ENCODE peak calls at places on chromosomes 5 and 9, in five cellular contexts. U is HCT116, L is H1, X is HepG2, Q is K562. F is an unnamed sample.

GRCh38 chr9:134057751-134058701 is 9.8 kb downstream of the BRD3 start:
- DNase-seq in X (peak), U (no peak), L (no peak), Q (no peak), F (no peak)

GRCh38 chr5:127959152-127959764 is 124.3 kb upstream of the SLC12A2 start:
- DNase-seq in U (peak), Q (peak), L (no peak), X (peak), F (no peak)

GRCh38 chr5:127885176-127885575 is 182.0 kb downstream of the CCDC192 start:
- DNase-seq in L (no peak), U (no peak), X (no peak), Q (no peak), F (no peak)

GRCh38 chr9:128689293-128689770 is 310 bp downstream of the SET start:
- DNase-seq in Q (no peak), U (no peak), L (no peak), X (no peak), F (no peak)

GRCh38 chr5:65108786-65109743 is 340.3 kb downstream of the CWC27 start:
- DNase-seq in L (no peak), Q (no peak), X (no peak), U (no peak), F (no peak)

GRCh38 chr9:131546336-131547084 is 1.2 kb downstream of the PRRT1B start:
- DNase-seq in X (peak), Q (no peak), U (no peak), L (no peak), F (no peak)

GRCh38 chr5:100517301-100517974 is 17.7 kb upstream of the FAM174A start:
- DNase-seq in L (no peak), Q (no peak), U (no peak), X (no peak), F (no peak)

GRCh38 chr5:2257326-2258244 is 374.9 kb upstream of the IRX4 start:
- DNase-seq in L (no peak), U (no peak), X (no peak), Q (no peak), F (no peak)

GRCh38 chr5:14208071-14209021 is 65.2 kb downstream of the TRIO start:
- DNase-seq in Q (no peak), X (peak), L (no peak), U (no peak), F (no peak)

GRCh38 chr5:173963107-173963506 is 25.9 kb upstream of the C5orf47 start:
- DNase-seq in L (no peak), U (no peak), Q (no peak), X (no peak), F (no peak)

DNA sequence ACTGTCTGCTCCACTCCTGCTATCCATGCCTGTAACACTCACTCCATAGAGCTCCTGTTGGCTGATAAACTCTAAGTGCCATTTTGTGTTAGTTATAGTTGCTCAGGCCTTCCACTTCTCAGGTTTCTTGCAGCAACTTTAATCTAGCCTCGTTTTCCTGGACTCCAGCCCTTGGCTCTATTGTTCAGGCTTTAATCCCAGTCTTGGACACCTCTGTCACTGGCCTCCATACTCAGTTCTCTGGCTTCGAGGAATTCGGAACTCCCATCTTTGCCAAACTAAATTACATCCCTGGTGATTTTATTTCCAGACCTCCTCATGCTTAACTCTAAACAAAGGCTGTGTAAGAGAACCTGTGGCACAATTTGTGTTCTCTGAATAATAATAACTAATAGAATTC is 39.8 kb downstream of the EMB start:
- DNase-seq in Q (no peak), U (no peak), L (no peak), X (no peak), F (no peak)
- H3K4me3 ChIP-seq in Q (no peak), U (no peak), L (no peak), X (no peak), F (no peak)

DNA sequence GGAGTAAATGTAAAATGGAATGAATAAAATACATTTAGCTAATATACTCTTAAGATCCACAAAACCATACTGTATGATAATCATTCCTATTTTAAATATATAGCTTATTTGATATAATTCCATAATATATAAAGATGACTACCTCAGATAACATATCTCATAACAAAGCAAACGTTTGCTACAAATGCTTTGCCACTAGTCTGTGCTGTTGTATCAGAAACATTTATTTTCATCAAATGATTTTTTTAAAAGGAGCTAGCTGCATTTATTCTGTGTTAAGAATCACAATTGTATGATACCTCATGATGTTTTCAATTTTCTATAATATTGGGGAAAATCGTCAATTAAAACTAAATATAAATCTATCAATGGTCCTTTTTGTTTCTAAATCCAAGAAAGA is 567.2 kb downstream of the PTPRD start:
- DNase-seq in U (no peak), X (no peak), Q (no peak), L (no peak), F (no peak)
- TF ChIP-seq ZNF274 in U (no peak), X (no peak), Q (no peak), L (no peak), F (no peak)

GRCh38 chr5:10018670-10019069 is 231.0 kb downstream of the ATPSCKMT start:
- DNase-seq in L (no peak), U (no peak), X (no peak), Q (no peak), F (no peak)
- TF ChIP-seq YY1 in L (no peak), U (no peak), X (no peak), Q (no peak), F (no peak)

GRCh38 chr5:4104831-4105597 is 509.4 kb downstream of the IRX1 start:
- DNase-seq in X (no peak), U (no peak), Q (no peak), L (no peak), F (no peak)
- H3K4me3 ChIP-seq in X (no peak), U (no peak), Q (no peak), L (no peak), F (no peak)

GRCh38 chr5:167766957-167767356 is 524.5 kb upstream of the WWC1 start:
- DNase-seq in L (no peak), X (no peak), U (no peak), Q (no peak), F (no peak)
- TF ChIP-seq ZNF274 in L (no peak), X (no peak), U (no peak), Q (no peak), F (no peak)